ENCODE peak calls at places on chromosomes 12 and 14, in ten cellular contexts. X is GM13977, E is left ventricle myocardium inferior, O is fibroblast of lung, G is fibroblast of the aortic adventitia, P is pancreas, A is lung, Q is transverse colon, J is endothelial cell, L is A549. S is an unnamed sample.

GRCh38 chr12:1845427-1845826 is 25.1 kb downstream of the LRTM2 start:
- DNase-seq in E (no peak), G (no peak), O (no peak), L (no peak), A (no peak), P (peak), Q (peak), J (no peak), X (no peak), S (no peak)

GRCh38 chr14:50659327-50659974 is 8.7 kb downstream of the SAV1 start:
- DNase-seq in Q (no peak), O (no peak), X (no peak), G (no peak), J (no peak), E (no peak), P (no peak), A (no peak), L (no peak), S (no peak)

GRCh38 chr12:19801941-19802340 is 362.6 kb downstream of the AEBP2 start:
- DNase-seq in J (no peak), E (no peak), O (no peak), G (no peak), L (no peak), A (no peak), Q (no peak), P (no peak), X (no peak), S (no peak)

GRCh38 chr12:53365245-53365904 is 14.6 kb upstream of the SP1 start:
- DNase-seq in P (no peak), J (no peak), Q (no peak), A (no peak), X (no peak), L (no peak), G (peak), E (no peak), O (no peak), S (no peak)

GRCh38 chr12:12305568-12306300 is 38.9 kb upstream of the LRP6 start:
- DNase-seq in A (peak), J (no peak), L (no peak), O (no peak), Q (no peak), E (no peak), X (no peak), G (no peak), P (no peak), S (no peak)

GRCh38 chr12:30795660-30796507 is 41.1 kb upstream of the CAPRIN2 start:
- DNase-seq in E (peak), J (peak), G (peak), O (peak), L (peak), X (peak), A (peak), P (peak), Q (peak), S (peak)

GRCh38 chr14:100575266-100575995 is 11.8 kb downstream of the BEGAIN start:
- DNase-seq in E (no peak), O (no peak), X (no peak), G (no peak), A (no peak), J (no peak), L (no peak), Q (no peak), P (peak), S (no peak)

GRCh38 chr12:125890983-125891382 is 825.7 kb downstream of the AACS start:
- DNase-seq in L (no peak), X (no peak), P (no peak), O (no peak), E (peak), J (no peak), Q (no peak), G (no peak), A (peak), S (no peak)

GRCh38 chr12:94092516-94093241 is 55.7 kb upstream of the PLXNC1 start:
- DNase-seq in L (no peak), Q (no peak), J (no peak), P (no peak), X (no peak), A (no peak), G (peak), O (peak), E (no peak), S (peak)

GRCh38 chr12:108849653-108850052 is 7.7 kb downstream of the SSH1 start:
- DNase-seq in A (no peak), L (no peak), E (peak), X (no peak), O (peak), P (no peak), J (no peak), G (no peak), Q (no peak), S (no peak)

GRCh38 chr12:30438526-30439120 is 257.0 kb downstream of the IPO8 start:
- DNase-seq in Q (no peak), P (no peak), X (no peak), G (peak), O (no peak), E (no peak), L (no peak), A (no peak), J (no peak), S (no peak)

GRCh38 chr12:122471324-122472226 is 29.2 kb downstream of the ZCCHC8 start:
- DNase-seq in X (peak), G (peak), P (no peak), E (no peak), J (no peak), L (peak), A (no peak), O (peak), Q (no peak), S (peak)

GRCh38 chr12:115597157-115597712 is 680.3 kb downstream of the MED13L start:
- DNase-seq in Q (no peak), P (no peak), L (no peak), J (no peak), X (no peak), G (peak), E (no peak), A (no peak), O (peak), S (no peak)

GRCh38 chr14:52873096-52873495 is 77.8 kb downstream of the FERMT2 start:
- DNase-seq in G (no peak), Q (no peak), E (no peak), P (no peak), X (no peak), J (no peak), A (no peak), O (no peak), L (no peak), S (no peak)

GRCh38 chr12:22101749-22102243 is 55.8 kb downstream of the CMAS start:
- DNase-seq in Q (peak), J (no peak), G (peak), P (no peak), X (no peak), A (peak), E (no peak), L (no peak), O (peak), S (no peak)

GRCh38 chr14:29741909-29742401 is 185.7 kb downstream of the PRKD1 start:
- DNase-seq in Q (no peak), O (peak), G (peak), J (no peak), X (no peak), L (no peak), E (no peak), P (no peak), A (no peak), S (no peak)

GRCh38 chr14:54472291-54472690 is 16.5 kb downstream of the GMFB start:
- DNase-seq in X (no peak), Q (no peak), E (no peak), A (no peak), O (no peak), G (no peak), L (no peak), J (no peak), P (no peak), S (no peak)

GRCh38 chr14:47332099-47332498 is 343.3 kb downstream of the MDGA2 start:
- DNase-seq in O (no peak), X (no peak), E (no peak), L (no peak), Q (no peak), J (no peak), G (no peak), A (no peak), P (no peak), S (no peak)

GRCh38 chr12:131397493-131398181 is 313.3 kb upstream of the SFSWAP start:
- DNase-seq in G (no peak), P (no peak), L (no peak), E (no peak), J (no peak), Q (no peak), X (no peak), A (no peak), O (no peak), S (no peak)

GRCh38 chr14:74257078-74257987 is 18.1 kb downstream of the VSX2 start:
- DNase-seq in O (peak), X (peak), G (peak), P (peak), J (peak), L (peak), Q (peak), E (peak), A (peak), S (no peak)

GRCh38 chr12:49189731-49190314 is 943 bp upstream of the TUBA1A start:
- DNase-seq in Q (no peak), O (no peak), A (no peak), E (no peak), X (no peak), J (no peak), G (no peak), L (no peak), P (no peak), S (no peak)

GRCh38 chr12:71710276-71711125 is 24.6 kb downstream of the TMEM19 start:
- DNase-seq in J (no peak), Q (no peak), A (no peak), X (no peak), E (no peak), G (peak), O (peak), P (no peak), L (peak), S (no peak)

GRCh38 chr12:19744760-19745218 is 305.5 kb downstream of the AEBP2 start:
- DNase-seq in G (peak), A (no peak), X (no peak), P (no peak), O (peak), E (no peak), Q (no peak), J (no peak), L (no peak), S (no peak)

GRCh38 chr14:92931681-92932447 is 8.9 kb downstream of the CHGA start:
- DNase-seq in E (no peak), X (no peak), Q (no peak), A (no peak), O (no peak), P (no peak), L (no peak), G (no peak), J (no peak), S (no peak)

GRCh38 chr12:6466184-6466573 is 4.3 kb downstream of the VAMP1 start:
- DNase-seq in Q (no peak), G (no peak), J (no peak), E (no peak), A (no peak), P (no peak), X (no peak), O (no peak), L (no peak), S (no peak)

GRCh38 chr14:81435578-81436295 is 35.6 kb upstream of the STON2 start:
- DNase-seq in J (peak), A (peak), Q (peak), G (peak), P (peak), L (peak), E (peak), O (peak), X (peak), S (peak)

GRCh38 chr14:76056128-76056527 is 70.6 kb downstream of the IFT43 start:
- DNase-seq in E (no peak), J (no peak), G (no peak), A (no peak), L (peak), X (no peak), O (peak), P (no peak), Q (no peak), S (no peak)

GRCh38 chr12:104485651-104486341 is 29.0 kb downstream of the CHST11 start:
- DNase-seq in E (no peak), X (no peak), O (no peak), L (no peak), Q (no peak), A (no peak), P (no peak), J (no peak), G (no peak), S (no peak)

GRCh38 chr12:104852904-104853303 is 105.2 kb downstream of the SLC41A2 start:
- DNase-seq in A (no peak), P (no peak), L (no peak), J (no peak), Q (no peak), O (no peak), E (no peak), G (no peak), X (no peak), S (no peak)

GRCh38 chr14:73239463-73240241 is 2.3 kb downstream of the PAPLN start:
- DNase-seq in O (peak), E (peak), P (no peak), Q (peak), X (peak), J (peak), A (no peak), L (no peak), G (peak), S (peak)

GRCh38 chr14:95784137-95784536 is 70.2 kb upstream of the TCL1A start:
- DNase-seq in A (no peak), G (peak), J (peak), P (no peak), L (no peak), X (peak), Q (no peak), E (no peak), O (peak), S (no peak)

GRCh38 chr12:58502236-58502635 is 418.1 kb downstream of the LRIG3 start:
- DNase-seq in X (no peak), E (no peak), O (peak), Q (no peak), L (no peak), P (no peak), G (no peak), J (no peak), A (no peak), S (no peak)

GRCh38 chr14:24252289-24253124 is 10.1 kb upstream of the TINF2 start:
- DNase-seq in P (peak), G (no peak), Q (no peak), A (no peak), L (no peak), J (no peak), X (no peak), O (no peak), E (no peak), S (no peak)

GRCh38 chr14:71638523-71639196 is 293.6 kb upstream of the RGS6 start:
- DNase-seq in P (no peak), E (no peak), Q (no peak), J (no peak), L (no peak), A (no peak), O (peak), X (no peak), G (no peak), S (no peak)

GRCh38 chr14:71698698-71699097 is 233.5 kb upstream of the RGS6 start:
- DNase-seq in O (no peak), G (no peak), X (no peak), J (no peak), E (no peak), L (no peak), Q (no peak), A (no peak), P (no peak), S (no peak)

GRCh38 chr12:20259786-20260185 is 108.6 kb upstream of the PDE3A start:
- DNase-seq in Q (no peak), O (no peak), X (no peak), P (no peak), G (peak), E (no peak), A (no peak), L (no peak), J (no peak), S (no peak)

GRCh38 chr12:31897791-31898503 is 61.3 kb upstream of the RESF1 start:
- DNase-seq in X (no peak), O (no peak), L (no peak), P (no peak), G (no peak), E (peak), Q (peak), A (no peak), J (no peak), S (no peak)

GRCh38 chr14:35617500-35617899 is 83.5 kb downstream of the INSM2 start:
- DNase-seq in L (no peak), X (no peak), P (no peak), O (no peak), Q (no peak), J (no peak), E (no peak), G (no peak), A (no peak), S (no peak)

GRCh38 chr14:68696721-68697495 is 96.0 kb downstream of the ZFP36L1 start:
- DNase-seq in P (no peak), X (no peak), G (no peak), Q (no peak), O (no peak), A (no peak), J (no peak), L (no peak), E (no peak), S (no peak)

GRCh38 chr14:106564058-106564643 is 1037.8 kb downstream of the TMEM121 start:
- DNase-seq in E (no peak), A (peak), O (no peak), X (peak), G (no peak), L (peak), P (peak), Q (peak), J (no peak), S (no peak)

DNA sequence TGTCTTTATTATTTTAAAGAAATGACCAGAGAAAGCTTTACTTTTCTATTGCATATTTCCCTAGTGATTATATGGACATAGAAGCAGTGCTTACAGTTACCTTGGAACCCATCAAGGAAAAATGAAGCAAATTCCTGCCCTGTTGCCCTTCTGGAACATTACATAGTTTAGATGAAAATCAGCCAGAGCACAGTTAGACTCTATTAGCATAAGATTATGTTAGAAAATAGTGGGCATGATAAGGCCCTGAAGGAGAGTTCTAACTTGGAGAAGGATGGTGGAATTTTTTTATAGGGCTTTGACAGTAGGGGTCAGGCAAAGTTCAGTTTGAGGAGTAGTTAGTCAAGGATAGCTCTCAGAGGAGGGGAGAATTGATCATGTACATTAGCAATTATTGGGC is 74.3 kb downstream of the FUT8 start:
- DNase-seq in X (no peak), J (no peak), G (peak), L (no peak), Q (no peak), P (no peak), A (no peak), O (no peak), E (no peak), S (no peak)
- TF ChIP-seq CTCF in X (no peak), J (no peak), G (no peak), L (no peak), Q (no peak), P (no peak), A (no peak), O (no peak), E (no peak), S (no peak)

DNA sequence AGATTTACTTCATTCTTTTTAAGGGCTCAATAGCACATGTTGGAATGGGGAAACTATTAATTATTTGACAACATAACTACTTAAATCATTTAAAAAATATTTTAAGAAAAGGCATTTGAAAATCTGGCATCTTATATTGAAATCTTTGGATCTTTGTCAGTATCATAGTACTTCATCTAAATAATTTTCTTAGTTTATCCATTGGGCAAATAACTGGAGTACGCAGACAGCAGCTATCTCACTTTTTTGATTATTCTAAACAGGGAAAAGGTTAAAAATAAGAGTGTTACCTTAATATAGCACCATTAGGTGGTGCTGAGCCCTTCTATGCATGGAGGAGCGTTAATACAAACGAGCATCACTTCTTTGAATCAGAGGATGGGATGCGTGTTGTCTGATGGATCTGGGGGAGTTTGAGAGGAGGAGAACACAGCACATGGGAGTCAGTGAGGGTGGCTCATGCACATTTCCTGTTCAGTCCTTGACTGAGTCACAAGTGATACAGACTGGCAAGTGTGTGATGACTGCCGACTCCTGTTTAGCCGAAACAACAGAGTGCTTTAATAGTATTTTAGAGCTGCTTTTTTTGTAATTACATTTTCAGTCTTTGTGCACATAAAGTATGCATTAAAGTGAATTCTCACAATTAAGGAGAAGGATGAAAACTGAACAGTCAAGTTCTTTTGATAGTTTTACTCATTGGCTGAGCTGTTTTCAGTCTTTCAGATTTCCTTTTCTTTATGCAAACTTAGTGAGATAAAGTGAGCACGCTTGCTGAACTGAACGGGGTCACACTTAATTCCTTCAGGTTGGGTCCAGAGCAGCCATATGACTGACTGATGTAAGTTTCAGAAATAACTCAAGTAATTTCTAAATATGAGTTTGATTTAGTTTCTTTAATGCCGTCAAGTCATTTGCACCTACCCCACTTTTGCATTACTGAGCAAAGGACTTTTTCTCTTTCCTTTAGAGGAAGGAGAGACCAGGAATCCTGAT is 92.7 kb downstream of the DIP2B start:
- DNase-seq in L (peak), A (no peak), J (no peak), P (no peak), O (peak), Q (no peak), G (peak), X (peak), E (no peak), S (peak)
- TF ChIP-seq CTCF in L (no peak), A (no peak), J (no peak), P (no peak), O (no peak), Q (no peak), G (peak), X (no peak), E (no peak), S (no peak)

GRCh38 chr12:76559277-76560082 is at the start of gene OSBPL8:
- DNase-seq in O (peak), L (peak), E (peak), J (peak), G (peak), A (peak), P (peak), X (peak), Q (peak), S (peak)
- TF ChIP-seq CTCF in O (peak), L (peak), E (peak), J (no peak), G (peak), A (no peak), P (no peak), X (peak), Q (peak), S (peak)

DNA sequence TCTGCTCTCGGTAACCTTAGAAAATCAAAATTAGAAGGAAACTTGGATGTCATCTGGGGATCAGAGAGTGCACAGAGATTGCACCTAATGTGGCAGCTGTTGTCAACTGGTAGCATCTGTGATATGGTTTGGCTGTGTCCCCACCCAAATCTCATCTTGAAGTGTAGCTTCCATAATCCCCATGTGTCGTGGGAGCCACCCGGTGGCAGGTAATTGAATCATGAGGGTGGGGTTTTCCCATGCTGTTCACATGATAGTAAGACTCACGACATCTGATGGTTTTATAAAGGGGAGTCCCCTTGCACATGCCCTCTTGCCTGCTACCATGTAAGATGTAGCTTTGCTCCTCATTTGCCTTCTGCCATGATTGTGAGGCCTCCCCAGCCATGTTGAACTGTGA is 127.7 kb upstream of the SRRM4 start:
- DNase-seq in P (no peak), E (no peak), G (no peak), Q (no peak), O (no peak), J (peak), X (no peak), L (no peak), A (no peak), S (no peak)
- TF ChIP-seq CTCF in P (no peak), E (peak), G (no peak), Q (peak), O (no peak), J (no peak), X (no peak), L (no peak), A (no peak), S (peak)